ENCODE peak calls at places on chromosomes 4 and X, in six cellular contexts. L, Y, H, G, P and I are unnamed samples.
A peak's percentile ranks its signal among the peaks of the same experiment; 100 is the strongest.

GRCh38 chrX:39953027-39953426 is 144.7 kb downstream of the BCOR start:
- DNase-seq in Y (no peak), L (no peak), G (no peak), P (no peak), H (no peak), I (no peak)

GRCh38 chr4:63563288-63564014 is 845.8 kb downstream of the TECRL start:
- DNase-seq in P (no peak), G (no peak), Y (no peak), H (no peak), L (no peak), I (no peak)

GRCh38 chr4:176063718-176064117 is 1.9 kb upstream of the WDR17 start:
- DNase-seq in Y (no peak), G (no peak), P (no peak), L (no peak), H (no peak), I (peak; percentile 26)

GRCh38 chrX:155406429-155406828 is 24.5 kb downstream of the F8A2 start:
- DNase-seq in L (no peak), P (no peak), G (no peak), H (no peak), Y (no peak), I (no peak)

GRCh38 chrX:39096599-39096998 is 295.3 kb downstream of the MID1IP1 start:
- DNase-seq in Y (no peak), H (no peak), G (no peak), L (no peak), P (no peak), I (no peak)

GRCh38 chrX:134006484-134007161 is 21.2 kb upstream of the GPC3 start:
- DNase-seq in Y (no peak), P (no peak), L (no peak), H (no peak), G (no peak), I (no peak)

GRCh38 chr4:19987746-19988145 is 264.0 kb upstream of the SLIT2 start:
- DNase-seq in H (no peak), L (no peak), Y (no peak), P (no peak), G (no peak), I (no peak)

GRCh38 chr4:25861951-25862410 is 807 bp downstream of the SEL1L3 start:
- DNase-seq in H (no peak), G (peak; percentile 21), Y (no peak), L (no peak), P (no peak), I (no peak)

GRCh38 chrX:150366951-150367545 is 3.9 kb downstream of the MAMLD1 start:
- DNase-seq in G (no peak), P (no peak), L (no peak), H (no peak), Y (no peak), I (no peak)

GRCh38 chr4:168540086-168540864 is 43.4 kb downstream of the PALLD start:
- DNase-seq in L (no peak), Y (no peak), G (no peak), H (peak; percentile 89), P (no peak), I (no peak)

GRCh38 chr4:16608123-16608522 is 290.3 kb downstream of the LDB2 start:
- DNase-seq in Y (no peak), H (no peak), G (no peak), L (no peak), P (no peak), I (no peak)

GRCh38 chr4:15375707-15376106 is 52.1 kb upstream of the C1QTNF7 start:
- DNase-seq in P (no peak), G (no peak), L (no peak), Y (no peak), H (no peak), I (no peak)
- H3K27ac ChIP-seq in P (no peak overlapping the region), G (peak overlapping the region; percentile 74), L (no peak overlapping the region), Y (no peak overlapping the region), H (no peak overlapping the region), I (no peak overlapping the region)

GRCh38 chr4:82626251-82626868 is 64.6 kb upstream of the TMEM150C start:
- DNase-seq in L (no peak), P (no peak), H (no peak), Y (no peak), G (peak; percentile 35), I (no peak)

GRCh38 chr4:82624819-82625218 is 63.0 kb upstream of the TMEM150C start:
- DNase-seq in P (no peak), L (no peak), Y (no peak), G (no peak), H (no peak), I (no peak)

GRCh38 chr4:82630079-82630478 is 68.3 kb upstream of the TMEM150C start:
- DNase-seq in G (no peak), Y (no peak), H (no peak), P (no peak), L (no peak), I (no peak)

DNA sequence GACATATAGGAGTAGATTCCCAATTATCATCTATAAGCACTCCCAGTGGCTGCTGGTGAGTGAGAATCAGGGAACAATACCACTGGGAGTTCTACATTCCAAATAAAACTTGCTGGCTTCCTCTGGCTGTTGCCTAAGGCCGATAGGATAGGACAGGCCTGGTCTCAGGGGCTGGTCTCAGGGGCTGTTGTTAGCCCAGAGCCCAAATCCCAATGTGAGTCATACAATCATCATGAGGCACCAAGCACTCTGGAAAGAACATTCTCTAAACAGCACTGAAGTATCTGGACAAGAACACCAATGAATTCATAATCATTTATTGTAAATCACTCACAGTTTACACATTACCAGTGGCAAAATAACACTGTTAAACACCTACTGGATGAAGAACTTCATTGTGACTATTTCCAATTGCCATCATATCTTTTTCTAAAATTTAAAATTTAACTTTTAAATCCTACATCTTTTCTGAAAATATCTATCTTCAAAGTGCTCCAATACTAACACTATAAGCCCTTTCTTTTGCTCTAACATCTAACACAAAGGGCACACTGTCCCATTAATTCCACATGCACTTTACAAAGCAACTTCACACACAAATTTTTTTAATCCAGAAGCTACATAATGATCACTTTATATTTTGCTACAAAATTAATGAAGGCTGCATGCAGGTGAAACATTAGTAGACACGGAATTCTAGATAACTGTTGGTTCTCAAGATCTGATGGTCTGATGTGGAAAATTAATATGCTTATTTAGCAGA is 67.6 kb upstream of the TMEM150C start:
- DNase-seq in H (no peak), G (no peak), L (no peak), P (no peak), Y (no peak), I (no peak)
- H3K27ac ChIP-seq in H (no peak overlapping the region), G (peak overlapping the region; percentile 57), L (no peak overlapping the region), P (no peak overlapping the region), Y (no peak overlapping the region), I (peak overlapping the region; percentile 89)

GRCh38 chr4:107825072-107825789 is 499 bp downstream of the SGMS2 start:
- DNase-seq in H (no peak), G (peak; percentile 16), P (no peak), Y (peak; percentile 92), L (no peak), I (no peak)
- H3K27ac ChIP-seq in H (peak overlapping the region; percentile 91), G (peak overlapping the region; percentile 93), P (peak overlapping the region; percentile 92), Y (peak overlapping the region; percentile 96), L (peak overlapping the region; percentile 84), I (peak overlapping the region; percentile 73)

GRCh38 chr4:15479089-15479912 is 9.6 kb downstream of the CC2D2A start:
- DNase-seq in H (peak; percentile 82), L (peak; percentile 57), P (peak; percentile 19), G (peak; percentile 43), Y (no peak), I (peak; percentile 76)
- H3K27ac ChIP-seq in H (peak overlapping the region; percentile 56), L (peak overlapping the region; percentile 67), P (peak overlapping the region; percentile 84), G (peak overlapping the region; percentile 68), Y (peak overlapping the region; percentile 81), I (peak overlapping the region; percentile 87)

DNA sequence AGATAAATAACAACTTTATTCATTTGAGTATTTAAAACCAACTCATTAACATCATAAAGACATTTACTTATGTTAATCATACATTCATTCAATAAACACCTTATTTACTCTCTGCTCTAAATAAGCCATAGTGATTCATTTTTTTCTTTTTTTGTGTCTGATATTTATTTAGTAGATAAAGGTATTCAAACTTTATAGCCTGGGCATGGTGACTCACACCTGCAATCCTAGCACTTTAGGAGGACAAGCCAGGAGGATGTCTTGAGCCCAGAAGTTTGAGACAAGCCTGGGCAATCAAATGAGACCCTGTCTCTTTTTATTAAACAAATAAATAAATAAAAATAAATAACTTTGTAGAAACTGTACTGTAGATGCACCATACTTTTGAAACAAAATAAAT is 771.3 kb upstream of the PCDH7 start:
- DNase-seq in H (no peak), P (no peak), G (no peak), Y (no peak), L (no peak), I (no peak)
- H3K27ac ChIP-seq in H (no peak overlapping the region), P (no peak overlapping the region), G (no peak overlapping the region), Y (no peak overlapping the region), L (no peak overlapping the region), I (no peak overlapping the region)

GRCh38 chr4:30866907-30867306 is 146.7 kb downstream of the PCDH7 start:
- DNase-seq in Y (no peak), G (no peak), P (no peak), H (no peak), L (no peak), I (no peak)
- H3K27ac ChIP-seq in Y (peak overlapping the region; percentile 76), G (no peak overlapping the region), P (no peak overlapping the region), H (peak overlapping the region; percentile 100), L (no peak overlapping the region), I (no peak overlapping the region)

DNA sequence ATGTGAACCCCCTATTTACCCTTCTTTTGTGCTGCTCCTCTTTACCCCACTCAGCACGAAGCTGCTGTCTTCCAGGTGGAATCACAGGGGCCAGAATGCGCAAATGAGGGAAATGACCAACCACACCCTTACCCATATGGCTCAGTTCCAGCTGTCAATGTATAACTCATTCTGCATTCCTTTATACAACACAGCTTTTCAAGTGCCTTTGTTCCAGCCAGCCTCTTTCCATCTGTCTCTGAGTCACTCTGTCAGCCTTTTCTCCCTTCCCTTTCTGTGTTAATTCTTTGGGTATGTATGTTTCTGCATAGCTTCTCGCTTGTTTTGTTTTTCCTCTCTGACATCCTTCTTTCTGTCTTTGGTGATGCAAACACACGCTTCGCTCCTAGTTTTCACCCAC is 54.6 kb downstream of the RS1 start:
- DNase-seq in P (peak; percentile 35), L (no peak), Y (no peak), H (peak; percentile 16), G (no peak), I (no peak)
- H3K27ac ChIP-seq in P (no peak overlapping the region), L (no peak overlapping the region), Y (no peak overlapping the region), H (no peak overlapping the region), G (no peak overlapping the region), I (no peak overlapping the region)

GRCh38 chr4:142264961-142265360 is 581.1 kb downstream of the INPP4B start:
- DNase-seq in H (no peak), P (no peak), L (no peak), G (no peak), Y (no peak), I (no peak)
- H3K27ac ChIP-seq in H (no peak overlapping the region), P (peak overlapping the region; percentile 10), L (no peak overlapping the region), G (peak overlapping the region; percentile 79), Y (no peak overlapping the region), I (no peak overlapping the region)